ENCODE peak calls at places on chromosomes 16 and 17, in eight cellular contexts. One of them, this sample, is unnamed.

GRCh38 chr17:47945080-47945479 is 3.7 kb downstream of the PNPO start:
- DNase-seq in GM12892: no peak
- DNase-seq in stomach: no peak
- DNase-seq in prostate gland: no peak
- DNase-seq in transverse colon: no peak
- DNase-seq in K562: no peak
- DNase-seq in GM12878: no peak
- DNase-seq in SK-N-SH: no peak
- DNase-seq in this sample: no peak

GRCh38 chr17:80348551-80349436 is 66.2 kb upstream of the ENDOV start:
- DNase-seq in GM12892: no peak
- DNase-seq in stomach: no peak
- DNase-seq in prostate gland: no peak
- DNase-seq in transverse colon: no peak
- DNase-seq in K562: no peak
- DNase-seq in GM12878: no peak
- DNase-seq in SK-N-SH: no peak
- DNase-seq in this sample: no peak

GRCh38 chr17:62906881-62907280 is 59.2 kb upstream of the TANC2 start:
- DNase-seq in GM12892: no peak
- DNase-seq in stomach: no peak
- DNase-seq in prostate gland: no peak
- DNase-seq in transverse colon: no peak
- DNase-seq in K562: no peak
- DNase-seq in GM12878: no peak
- DNase-seq in SK-N-SH: no peak
- DNase-seq in this sample: no peak

GRCh38 chr16:23420011-23420410 is 33.0 kb downstream of the COG7 start:
- DNase-seq in GM12892: no peak
- DNase-seq in stomach: no peak
- DNase-seq in prostate gland: no peak
- DNase-seq in transverse colon: no peak
- DNase-seq in K562: no peak
- DNase-seq in GM12878: no peak
- DNase-seq in SK-N-SH: no peak
- DNase-seq in this sample: no peak

GRCh38 chr17:81136366-81136765 is 28.9 kb upstream of the PVALEF start:
- DNase-seq in GM12892: no peak
- DNase-seq in stomach: no peak
- DNase-seq in prostate gland: no peak
- DNase-seq in transverse colon: no peak
- DNase-seq in K562: no peak
- DNase-seq in GM12878: no peak
- DNase-seq in SK-N-SH: no peak
- DNase-seq in this sample: no peak

GRCh38 chr17:2094891-2095535 is 40.1 kb downstream of the HIC1 start:
- DNase-seq in GM12892: no peak
- DNase-seq in stomach: peak
- DNase-seq in prostate gland: peak
- DNase-seq in transverse colon: peak
- DNase-seq in K562: no peak
- DNase-seq in GM12878: no peak
- DNase-seq in SK-N-SH: peak
- DNase-seq in this sample: peak

GRCh38 chr16:66520406-66521194 is 29.3 kb downstream of the TK2 start:
- DNase-seq in GM12892: no peak
- DNase-seq in stomach: no peak
- DNase-seq in prostate gland: no peak
- DNase-seq in transverse colon: peak
- DNase-seq in K562: no peak
- DNase-seq in GM12878: no peak
- DNase-seq in SK-N-SH: no peak
- DNase-seq in this sample: no peak

GRCh38 chr17:7912927-7913524 is 3.1 kb downstream of the RNF227 start:
- DNase-seq in GM12892: no peak
- DNase-seq in stomach: no peak
- DNase-seq in prostate gland: peak
- DNase-seq in transverse colon: no peak
- DNase-seq in K562: peak
- DNase-seq in GM12878: peak
- DNase-seq in SK-N-SH: peak
- DNase-seq in this sample: no peak

GRCh38 chr16:5158494-5158893 is 60.9 kb upstream of the EEF2KMT start:
- DNase-seq in GM12892: no peak
- DNase-seq in stomach: no peak
- DNase-seq in prostate gland: no peak
- DNase-seq in transverse colon: no peak
- DNase-seq in K562: no peak
- DNase-seq in GM12878: no peak
- DNase-seq in SK-N-SH: no peak
- DNase-seq in this sample: no peak

GRCh38 chr17:58643147-58643546 is 48.7 kb downstream of the TEX14 start:
- DNase-seq in GM12892: no peak
- DNase-seq in stomach: no peak
- DNase-seq in prostate gland: no peak
- DNase-seq in transverse colon: no peak
- DNase-seq in K562: no peak
- DNase-seq in GM12878: no peak
- DNase-seq in SK-N-SH: no peak
- DNase-seq in this sample: no peak

GRCh38 chr16:10269632-10270031 is 87.4 kb upstream of the GRIN2A start:
- DNase-seq in GM12892: no peak
- DNase-seq in stomach: no peak
- DNase-seq in prostate gland: no peak
- DNase-seq in transverse colon: no peak
- DNase-seq in K562: no peak
- DNase-seq in GM12878: no peak
- DNase-seq in SK-N-SH: no peak
- DNase-seq in this sample: no peak

GRCh38 chr16:10266809-10267208 is 84.6 kb upstream of the GRIN2A start:
- DNase-seq in GM12892: no peak
- DNase-seq in stomach: no peak
- DNase-seq in prostate gland: no peak
- DNase-seq in transverse colon: no peak
- DNase-seq in K562: no peak
- DNase-seq in GM12878: peak
- DNase-seq in SK-N-SH: no peak
- DNase-seq in this sample: no peak

GRCh38 chr16:10261077-10261476 is 78.8 kb upstream of the GRIN2A start:
- DNase-seq in GM12892: no peak
- DNase-seq in stomach: no peak
- DNase-seq in prostate gland: no peak
- DNase-seq in transverse colon: no peak
- DNase-seq in K562: no peak
- DNase-seq in GM12878: no peak
- DNase-seq in SK-N-SH: no peak
- DNase-seq in this sample: no peak

GRCh38 chr16:10262377-10263132 is 80.3 kb upstream of the GRIN2A start:
- DNase-seq in GM12892: no peak
- DNase-seq in stomach: no peak
- DNase-seq in prostate gland: no peak
- DNase-seq in transverse colon: no peak
- DNase-seq in K562: no peak
- DNase-seq in GM12878: no peak
- DNase-seq in SK-N-SH: no peak
- DNase-seq in this sample: no peak

GRCh38 chr16:10265770-10266615 is 83.8 kb upstream of the GRIN2A start:
- DNase-seq in GM12892: no peak
- DNase-seq in stomach: no peak
- DNase-seq in prostate gland: no peak
- DNase-seq in transverse colon: no peak
- DNase-seq in K562: no peak
- DNase-seq in GM12878: no peak
- DNase-seq in SK-N-SH: no peak
- DNase-seq in this sample: no peak
- TF ChIP-seq POLR2AphosphoS5 in GM12892: no peak
- TF ChIP-seq POLR2AphosphoS5 in stomach: no peak
- TF ChIP-seq POLR2AphosphoS5 in prostate gland: no peak
- TF ChIP-seq POLR2AphosphoS5 in transverse colon: no peak
- TF ChIP-seq POLR2AphosphoS5 in K562: no peak
- TF ChIP-seq POLR2AphosphoS5 in GM12878: no peak
- TF ChIP-seq POLR2AphosphoS5 in SK-N-SH: no peak
- TF ChIP-seq POLR2AphosphoS5 in this sample: no peak

DNA sequence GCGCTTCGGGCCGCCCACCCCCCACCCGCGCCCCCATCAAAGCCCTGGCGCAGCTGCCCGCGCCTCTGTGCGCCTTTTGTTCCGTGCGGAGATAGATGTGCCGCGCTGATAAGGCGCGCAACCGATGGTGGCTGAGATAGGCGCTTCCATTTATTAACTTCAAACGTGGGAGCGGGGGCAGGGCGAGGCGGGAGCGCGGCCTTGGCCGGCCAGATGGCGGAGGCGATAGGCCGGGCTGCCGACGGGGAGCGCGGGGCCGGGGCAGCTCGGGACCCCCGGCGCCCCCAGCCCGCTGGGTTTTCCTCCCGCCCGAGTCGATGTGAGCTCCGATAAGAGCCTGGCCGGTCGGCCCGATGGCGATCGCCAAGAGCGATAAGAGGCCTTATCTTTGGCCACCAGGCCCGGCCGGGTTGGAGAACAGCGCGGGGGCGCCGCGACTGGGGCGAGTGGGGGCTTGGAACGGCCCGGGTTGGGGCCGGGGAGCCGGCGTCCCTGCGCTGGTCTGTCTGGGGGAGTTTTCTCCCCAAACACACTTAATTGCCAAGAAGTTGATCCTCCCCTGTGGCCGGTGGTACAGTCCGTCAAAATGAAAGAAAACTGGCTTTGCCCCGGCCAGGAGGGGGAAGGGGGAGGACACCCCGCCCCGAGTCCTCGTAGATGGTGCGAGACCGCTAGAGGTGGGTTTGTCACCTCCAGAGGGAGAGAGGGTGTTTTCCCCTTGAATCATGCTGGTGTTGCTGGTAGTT is 2.7 kb downstream of the ZFPM1 start:
- DNase-seq in GM12892: peak
- DNase-seq in stomach: peak
- DNase-seq in prostate gland: no peak
- DNase-seq in transverse colon: peak
- DNase-seq in K562: peak
- DNase-seq in GM12878: peak
- DNase-seq in SK-N-SH: peak
- DNase-seq in this sample: no peak
- TF ChIP-seq POLR2AphosphoS5 in GM12892: no peak
- TF ChIP-seq POLR2AphosphoS5 in stomach: no peak
- TF ChIP-seq POLR2AphosphoS5 in prostate gland: no peak
- TF ChIP-seq POLR2AphosphoS5 in transverse colon: no peak
- TF ChIP-seq POLR2AphosphoS5 in K562: peak
- TF ChIP-seq POLR2AphosphoS5 in GM12878: peak
- TF ChIP-seq POLR2AphosphoS5 in SK-N-SH: no peak
- TF ChIP-seq POLR2AphosphoS5 in this sample: no peak

DNA sequence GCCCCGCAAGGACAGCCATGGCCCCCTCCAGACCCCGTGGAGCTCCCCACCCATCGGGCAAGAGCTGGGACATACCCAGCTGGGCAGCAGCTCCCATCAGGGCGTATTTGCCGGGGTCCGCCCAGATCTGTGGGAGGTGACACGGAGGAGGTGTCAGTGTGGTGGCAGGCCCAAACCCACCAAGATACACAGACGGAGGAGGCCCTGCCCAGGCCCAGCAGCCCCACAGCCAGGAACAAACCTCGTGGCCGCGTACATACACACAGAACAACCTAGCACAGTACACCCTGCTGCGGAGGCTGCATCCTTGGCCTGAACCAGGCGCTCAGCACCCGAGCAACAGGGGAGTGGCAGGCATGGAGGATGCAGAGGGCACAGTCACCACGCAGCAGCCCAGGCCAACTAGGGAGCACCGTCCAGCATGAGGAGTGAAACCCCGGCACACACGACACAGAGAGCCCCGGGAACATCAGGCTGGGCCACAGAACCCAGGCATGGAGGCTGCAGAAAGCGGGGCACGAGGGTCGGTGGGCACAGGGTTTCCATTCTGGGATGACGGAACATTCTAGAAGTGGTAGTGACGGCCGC is 4.9 kb upstream of the CCDC154 start:
- DNase-seq in GM12892: no peak
- DNase-seq in stomach: no peak
- DNase-seq in prostate gland: no peak
- DNase-seq in transverse colon: no peak
- DNase-seq in K562: no peak
- DNase-seq in GM12878: no peak
- DNase-seq in SK-N-SH: no peak
- DNase-seq in this sample: no peak
- TF ChIP-seq POLR2AphosphoS5 in GM12892: no peak
- TF ChIP-seq POLR2AphosphoS5 in stomach: no peak
- TF ChIP-seq POLR2AphosphoS5 in prostate gland: no peak
- TF ChIP-seq POLR2AphosphoS5 in transverse colon: no peak
- TF ChIP-seq POLR2AphosphoS5 in K562: no peak
- TF ChIP-seq POLR2AphosphoS5 in GM12878: no peak
- TF ChIP-seq POLR2AphosphoS5 in SK-N-SH: no peak
- TF ChIP-seq POLR2AphosphoS5 in this sample: no peak

GRCh38 chr16:50373780-50374179 is 5.0 kb upstream of the BRD7 start:
- DNase-seq in GM12892: no peak
- DNase-seq in stomach: no peak
- DNase-seq in prostate gland: no peak
- DNase-seq in transverse colon: no peak
- DNase-seq in K562: no peak
- DNase-seq in GM12878: no peak
- DNase-seq in SK-N-SH: no peak
- DNase-seq in this sample: no peak

GRCh38 chr16:50371036-50371716 is 2.4 kb upstream of the BRD7 start:
- DNase-seq in GM12892: no peak
- DNase-seq in stomach: no peak
- DNase-seq in prostate gland: no peak
- DNase-seq in transverse colon: no peak
- DNase-seq in K562: no peak
- DNase-seq in GM12878: no peak
- DNase-seq in SK-N-SH: no peak
- DNase-seq in this sample: no peak

GRCh38 chr16:50373345-50373701 is 4.5 kb upstream of the BRD7 start:
- DNase-seq in GM12892: no peak
- DNase-seq in stomach: no peak
- DNase-seq in prostate gland: no peak
- DNase-seq in transverse colon: no peak
- DNase-seq in K562: no peak
- DNase-seq in GM12878: no peak
- DNase-seq in SK-N-SH: no peak
- DNase-seq in this sample: no peak

GRCh38 chr16:50371936-50372595 is 3.3 kb upstream of the BRD7 start:
- DNase-seq in GM12892: no peak
- DNase-seq in stomach: no peak
- DNase-seq in prostate gland: no peak
- DNase-seq in transverse colon: no peak
- DNase-seq in K562: peak
- DNase-seq in GM12878: no peak
- DNase-seq in SK-N-SH: peak
- DNase-seq in this sample: no peak

DNA sequence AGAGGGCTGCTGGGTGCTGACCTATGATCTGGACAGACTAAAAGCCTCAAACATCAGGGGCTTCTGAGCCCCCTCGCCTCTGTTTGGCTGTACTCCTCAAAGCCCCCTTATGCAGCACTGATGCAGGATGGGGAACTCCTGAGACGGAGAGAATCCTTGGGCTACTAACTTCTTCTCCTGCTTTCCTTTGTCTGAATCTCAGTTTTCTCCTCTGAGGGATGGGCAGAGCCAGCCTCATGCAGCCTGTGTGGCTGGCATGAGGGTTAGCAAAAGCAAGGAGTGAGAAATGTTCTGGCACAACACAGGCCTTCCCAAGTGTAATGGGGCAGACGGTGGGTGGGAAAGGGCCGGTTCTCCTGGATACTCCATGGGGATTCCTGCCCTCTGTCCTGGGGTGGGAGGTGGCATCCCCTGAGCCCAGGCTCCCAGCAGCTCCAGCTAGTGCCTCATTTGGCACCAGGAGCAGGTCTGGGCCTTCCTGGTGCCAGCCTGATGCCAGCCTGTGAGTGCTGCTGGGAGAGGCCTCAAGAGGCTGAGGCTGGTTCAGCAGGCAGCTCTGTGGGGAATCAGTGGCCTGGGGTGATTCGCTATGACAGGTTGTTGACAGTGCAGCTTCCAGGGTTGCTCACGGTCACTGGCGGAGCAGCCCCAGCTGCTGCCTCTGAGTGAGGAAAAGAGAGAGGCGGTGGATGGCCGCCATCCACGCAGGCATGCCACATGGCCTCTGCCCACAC is 4.0 kb upstream of the BRD7 start:
- DNase-seq in GM12892: no peak
- DNase-seq in stomach: no peak
- DNase-seq in prostate gland: no peak
- DNase-seq in transverse colon: peak
- DNase-seq in K562: no peak
- DNase-seq in GM12878: no peak
- DNase-seq in SK-N-SH: peak
- DNase-seq in this sample: no peak
- TF ChIP-seq POLR2AphosphoS5 in GM12892: no peak
- TF ChIP-seq POLR2AphosphoS5 in stomach: peak
- TF ChIP-seq POLR2AphosphoS5 in prostate gland: no peak
- TF ChIP-seq POLR2AphosphoS5 in transverse colon: no peak
- TF ChIP-seq POLR2AphosphoS5 in K562: no peak
- TF ChIP-seq POLR2AphosphoS5 in GM12878: no peak
- TF ChIP-seq POLR2AphosphoS5 in SK-N-SH: no peak
- TF ChIP-seq POLR2AphosphoS5 in this sample: no peak

This sample was measured in breast epithelium.